ENCODE peak calls at places on chromosomes 7 and 10, in seven cellular contexts. One of them, this sample, is unnamed.

GRCh38 chr7:34073676-34074075 is 168.3 kb downstream of the BMPER start:
- DNase-seq in A549: no peak
- DNase-seq in esophagus muscularis mucosa: no peak
- DNase-seq in uterus: no peak
- DNase-seq in NB4: no peak
- DNase-seq in heart left ventricle: no peak
- DNase-seq in tibial nerve: no peak
- DNase-seq in this sample: no peak

GRCh38 chr7:98137826-98138151 is 31.1 kb downstream of the LMTK2 start:
- DNase-seq in heart left ventricle: no peak
- DNase-seq in NB4: peak
- DNase-seq in esophagus muscularis mucosa: no peak
- DNase-seq in A549: no peak
- DNase-seq in tibial nerve: no peak
- DNase-seq in uterus: no peak
- DNase-seq in this sample: no peak

GRCh38 chr10:86969421-86970041 is 1.2 kb downstream of the ADIRF start:
- DNase-seq in esophagus muscularis mucosa: no peak
- DNase-seq in heart left ventricle: peak
- DNase-seq in tibial nerve: no peak
- DNase-seq in NB4: no peak
- DNase-seq in A549: no peak
- DNase-seq in uterus: peak
- DNase-seq in this sample: peak

GRCh38 chr7:133650067-133650466 is 397.2 kb downstream of the EXOC4 start:
- DNase-seq in tibial nerve: no peak
- DNase-seq in A549: no peak
- DNase-seq in NB4: peak
- DNase-seq in esophagus muscularis mucosa: no peak
- DNase-seq in uterus: no peak
- DNase-seq in heart left ventricle: no peak
- DNase-seq in this sample: no peak

GRCh38 chr10:101889256-101890210 is 45.9 kb upstream of the KCNIP2 start:
- DNase-seq in uterus: peak
- DNase-seq in esophagus muscularis mucosa: no peak
- DNase-seq in tibial nerve: peak
- DNase-seq in NB4: peak
- DNase-seq in heart left ventricle: peak
- DNase-seq in A549: peak
- DNase-seq in this sample: peak

GRCh38 chr10:59907918-59908807 is 1.8 kb upstream of the CCDC6 start:
- DNase-seq in esophagus muscularis mucosa: no peak
- DNase-seq in tibial nerve: peak
- DNase-seq in NB4: peak
- DNase-seq in A549: peak
- DNase-seq in uterus: peak
- DNase-seq in heart left ventricle: peak
- DNase-seq in this sample: peak

GRCh38 chr10:105691811-105692210 is 1050.7 kb downstream of the SORCS3 start:
- DNase-seq in uterus: no peak
- DNase-seq in esophagus muscularis mucosa: no peak
- DNase-seq in heart left ventricle: no peak
- DNase-seq in NB4: peak
- DNase-seq in A549: no peak
- DNase-seq in tibial nerve: no peak
- DNase-seq in this sample: no peak

GRCh38 chr7:51288896-51289607 is 27.6 kb downstream of the COBL start:
- DNase-seq in esophagus muscularis mucosa: peak
- DNase-seq in NB4: no peak
- DNase-seq in tibial nerve: no peak
- DNase-seq in uterus: no peak
- DNase-seq in A549: no peak
- DNase-seq in heart left ventricle: no peak
- DNase-seq in this sample: peak

GRCh38 chr7:20735346-20736065 is 51.2 kb downstream of the SP8 start:
- DNase-seq in uterus: no peak
- DNase-seq in NB4: no peak
- DNase-seq in heart left ventricle: no peak
- DNase-seq in esophagus muscularis mucosa: no peak
- DNase-seq in tibial nerve: no peak
- DNase-seq in A549: no peak
- DNase-seq in this sample: no peak

GRCh38 chr10:103682631-103683030 is 172.7 kb downstream of the SH3PXD2A start:
- DNase-seq in NB4: no peak
- DNase-seq in tibial nerve: no peak
- DNase-seq in heart left ventricle: no peak
- DNase-seq in A549: no peak
- DNase-seq in uterus: no peak
- DNase-seq in esophagus muscularis mucosa: no peak
- DNase-seq in this sample: no peak

GRCh38 chr10:28810062-28810870 is 132.9 kb downstream of the BAMBI start:
- DNase-seq in esophagus muscularis mucosa: no peak
- DNase-seq in A549: no peak
- DNase-seq in uterus: no peak
- DNase-seq in NB4: no peak
- DNase-seq in heart left ventricle: no peak
- DNase-seq in tibial nerve: no peak
- DNase-seq in this sample: no peak
- TF ChIP-seq POLR2A in esophagus muscularis mucosa: no peak
- TF ChIP-seq POLR2A in A549: no peak
- TF ChIP-seq POLR2A in uterus: no peak
- TF ChIP-seq POLR2A in NB4: no peak
- TF ChIP-seq POLR2A in heart left ventricle: no peak
- TF ChIP-seq POLR2A in tibial nerve: no peak
- TF ChIP-seq POLR2A in this sample: no peak

GRCh38 chr7:77698042-77698625 is 1.9 kb downstream of the RSBN1L start:
- DNase-seq in esophagus muscularis mucosa: no peak
- DNase-seq in A549: no peak
- DNase-seq in uterus: no peak
- DNase-seq in NB4: peak
- DNase-seq in tibial nerve: no peak
- DNase-seq in heart left ventricle: no peak
- DNase-seq in this sample: no peak
- TF ChIP-seq CTCF in esophagus muscularis mucosa: no peak
- TF ChIP-seq CTCF in A549: no peak
- TF ChIP-seq CTCF in uterus: no peak
- TF ChIP-seq CTCF in NB4: no peak
- TF ChIP-seq CTCF in tibial nerve: no peak
- TF ChIP-seq CTCF in heart left ventricle: no peak
- TF ChIP-seq CTCF in this sample: no peak

DNA sequence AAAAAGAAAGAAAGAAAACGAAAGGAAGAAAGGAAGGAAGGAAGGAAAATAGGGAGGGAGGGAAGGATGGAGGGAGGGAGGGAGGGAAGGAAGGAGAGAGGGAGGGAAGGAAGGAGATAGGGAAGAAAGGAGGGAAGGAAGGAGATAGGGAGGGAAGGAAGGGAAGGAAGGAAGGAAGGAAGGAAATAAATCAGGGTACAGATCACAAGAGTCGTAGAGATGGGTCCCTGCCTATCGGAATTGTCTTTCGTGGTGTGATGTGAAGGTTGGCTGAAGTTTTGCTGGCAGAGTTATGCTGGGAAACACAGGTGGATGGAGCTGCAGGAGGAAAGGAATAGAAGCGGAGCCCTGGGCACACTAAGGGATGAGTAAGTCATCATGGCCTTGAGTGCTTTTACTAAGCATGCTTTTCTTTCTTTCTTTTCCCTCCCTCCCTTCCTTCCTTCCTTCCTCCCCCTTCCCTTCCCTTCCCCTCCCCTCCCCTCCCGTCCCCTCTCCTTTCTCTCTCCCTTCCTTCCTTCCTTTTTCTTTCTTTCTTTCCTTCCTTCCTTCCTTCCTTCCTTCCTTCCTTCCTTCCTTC is 11.9 kb upstream of the TPST1 start:
- DNase-seq in heart left ventricle: no peak
- DNase-seq in A549: no peak
- DNase-seq in uterus: no peak
- DNase-seq in esophagus muscularis mucosa: no peak
- DNase-seq in NB4: no peak
- DNase-seq in tibial nerve: no peak
- DNase-seq in this sample: no peak
- TF ChIP-seq POLR2A in heart left ventricle: no peak
- TF ChIP-seq POLR2A in A549: no peak
- TF ChIP-seq POLR2A in uterus: no peak
- TF ChIP-seq POLR2A in esophagus muscularis mucosa: no peak
- TF ChIP-seq POLR2A in NB4: no peak
- TF ChIP-seq POLR2A in tibial nerve: no peak
- TF ChIP-seq POLR2A in this sample: no peak

GRCh38 chr7:67788689-67789088 is 792.1 kb downstream of the TYW1 start:
- DNase-seq in A549: no peak
- DNase-seq in heart left ventricle: no peak
- DNase-seq in esophagus muscularis mucosa: no peak
- DNase-seq in tibial nerve: no peak
- DNase-seq in NB4: no peak
- DNase-seq in uterus: no peak
- DNase-seq in this sample: no peak
- TF ChIP-seq CTCF in A549: peak
- TF ChIP-seq CTCF in heart left ventricle: no peak
- TF ChIP-seq CTCF in esophagus muscularis mucosa: peak
- TF ChIP-seq CTCF in tibial nerve: no peak
- TF ChIP-seq CTCF in NB4: peak
- TF ChIP-seq CTCF in uterus: no peak
- TF ChIP-seq CTCF in this sample: no peak

DNA sequence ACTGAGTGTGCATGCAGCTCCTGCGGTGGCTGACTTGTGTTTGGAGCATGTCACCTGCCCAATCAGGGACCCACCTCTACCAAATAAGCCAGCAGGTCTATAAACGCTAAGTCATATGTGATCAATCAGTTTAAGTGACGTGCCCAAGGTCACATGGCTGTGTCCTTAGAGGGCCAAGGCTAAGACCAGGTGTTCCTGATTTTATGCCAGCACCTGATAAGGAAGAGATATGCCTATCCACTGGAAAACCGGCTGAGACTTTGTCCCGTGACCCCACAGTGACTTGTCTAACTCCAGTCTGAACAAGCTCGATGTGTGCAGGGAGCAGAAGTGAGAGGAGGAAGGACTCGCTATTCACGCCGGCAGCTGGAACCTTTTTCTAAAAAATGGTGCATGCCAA is 57.1 kb downstream of the PRKAG2 start:
- DNase-seq in esophagus muscularis mucosa: no peak
- DNase-seq in NB4: no peak
- DNase-seq in heart left ventricle: no peak
- DNase-seq in A549: no peak
- DNase-seq in tibial nerve: no peak
- DNase-seq in uterus: no peak
- DNase-seq in this sample: no peak
- TF ChIP-seq POLR2A in esophagus muscularis mucosa: no peak
- TF ChIP-seq POLR2A in NB4: no peak
- TF ChIP-seq POLR2A in heart left ventricle: no peak
- TF ChIP-seq POLR2A in A549: no peak
- TF ChIP-seq POLR2A in tibial nerve: no peak
- TF ChIP-seq POLR2A in uterus: no peak
- TF ChIP-seq POLR2A in this sample: no peak